ENCODE peak calls at places on chromosomes 4 and X, in seven cellular contexts. B is GM23338, N is GM23248, W is HCT116, Q is neural progenitor cell, O is hepatocyte, Z is MM.1S. X is an unnamed sample.

GRCh38 chr4:33323393-33323792 is 2603.2 kb downstream of the PCDH7 start:
- DNase-seq in B (no peak), N (no peak), W (no peak), Q (no peak), O (no peak), Z (no peak), X (peak; percentile 31)

GRCh38 chr4:2320746-2321145 is 58.8 kb upstream of the MXD4 start:
- DNase-seq in B (no peak), N (no peak), W (no peak), Q (no peak), O (no peak), Z (no peak), X (no peak)

GRCh38 chr4:163590609-163591264 is 96.2 kb downstream of the TMA16 start:
- DNase-seq in B (no peak), N (no peak), W (no peak), Q (no peak), O (no peak), Z (no peak), X (peak; percentile 63)

GRCh38 chr4:7166981-7167700 is 25.2 kb upstream of the SORCS2 start:
- DNase-seq in B (no peak), N (no peak), W (no peak), Q (no peak), O (peak; percentile 40), Z (no peak), X (no peak)

GRCh38 chr4:5921981-5922380 is 29.1 kb upstream of the CRMP1 start:
- DNase-seq in B (no peak), N (no peak), W (no peak), Q (peak; percentile 51), O (no peak), Z (no peak), X (no peak)

GRCh38 chrX:16882702-16883486 is 12.7 kb upstream of the RBBP7 start:
- DNase-seq in B (peak; percentile 78), N (peak; percentile 66), W (peak; percentile 37), Q (peak; percentile 84), O (peak; percentile 85), Z (peak; percentile 74), X (peak; percentile 85)

GRCh38 chrX:131830400-131831184 is 192.5 kb upstream of the STK26 start:
- DNase-seq in B (peak; percentile 89), N (peak; percentile 42), W (peak; percentile 85), Q (peak; percentile 88), O (peak; percentile 71), Z (peak; percentile 92), X (peak; percentile 71)

GRCh38 chrX:46757052-46757451 is 1.9 kb downstream of the SLC9A7 start:
- DNase-seq in B (no peak), N (no peak), W (no peak), Q (no peak), O (no peak), Z (no peak), X (peak; percentile 38)

GRCh38 chr4:17468638-17469221 is 43.2 kb downstream of the QDPR start:
- DNase-seq in B (peak; percentile 67), N (peak; percentile 78), W (peak; percentile 12), Q (peak; percentile 70), O (peak; percentile 60), Z (peak; percentile 15), X (peak; percentile 31)

GRCh38 chrX:108735087-108735679 is 1.2 kb downstream of the IRS4 start:
- DNase-seq in B (peak; percentile 59), N (no peak), W (no peak), Q (peak; percentile 60), O (peak; percentile 34), Z (no peak), X (no peak)

GRCh38 chr4:144645621-144646522 is at the start of gene HHIP:
- DNase-seq in B (peak; percentile 72), N (peak; percentile 68), W (no peak), Q (peak; percentile 82), O (peak; percentile 78), Z (no peak), X (peak; percentile 22)

GRCh38 chrX:13069771-13070410 is 25.5 kb upstream of the FAM9C start:
- DNase-seq in B (no peak), N (peak; percentile 32), W (no peak), Q (no peak), O (no peak), Z (no peak), X (peak; percentile 14)

GRCh38 chr4:122577808-122578781 is 42.8 kb downstream of the IL21 start:
- DNase-seq in B (peak; percentile 76), N (peak; percentile 67), W (peak; percentile 48), Q (peak; percentile 57), O (peak; percentile 71), Z (peak; percentile 84), X (peak; percentile 75)
- TF ChIP-seq EZH2phosphoT487 in B (no peak), N (no peak), W (no peak), Q (no peak), O (no peak), Z (no peak), X (no peak)

GRCh38 chr4:16082038-16082423 is 1.8 kb downstream of the PROM1 start:
- DNase-seq in B (peak; percentile 53), N (peak; percentile 8), W (no peak), Q (no peak), O (no peak), Z (no peak), X (no peak)

GRCh38 chr4:16083217-16084191 is at the start of gene PROM1:
- DNase-seq in B (peak; percentile 82), N (peak; percentile 16), W (peak; percentile 37), Q (peak; percentile 83), O (peak; percentile 57), Z (no peak), X (no peak)

GRCh38 chr4:16085822-16086221 is 2.0 kb upstream of the PROM1 start:
- DNase-seq in B (no peak), N (no peak), W (no peak), Q (no peak), O (no peak), Z (peak; percentile 78), X (no peak)

GRCh38 chr4:16079046-16079445 is 4.8 kb downstream of the PROM1 start:
- DNase-seq in B (no peak), N (no peak), W (no peak), Q (no peak), O (peak; percentile 29), Z (peak; percentile 15), X (no peak)

GRCh38 chr4:16082424-16083216 is 1.2 kb downstream of the PROM1 start:
- DNase-seq in B (peak; percentile 98), N (peak; percentile 25), W (no peak), Q (peak; percentile 95), O (peak; percentile 73), Z (no peak), X (no peak)
- TF ChIP-seq EZH2 in B (no peak), N (peak; percentile 83), W (no peak), Q (no peak), O (no peak), Z (no peak), X (no peak)

DNA sequence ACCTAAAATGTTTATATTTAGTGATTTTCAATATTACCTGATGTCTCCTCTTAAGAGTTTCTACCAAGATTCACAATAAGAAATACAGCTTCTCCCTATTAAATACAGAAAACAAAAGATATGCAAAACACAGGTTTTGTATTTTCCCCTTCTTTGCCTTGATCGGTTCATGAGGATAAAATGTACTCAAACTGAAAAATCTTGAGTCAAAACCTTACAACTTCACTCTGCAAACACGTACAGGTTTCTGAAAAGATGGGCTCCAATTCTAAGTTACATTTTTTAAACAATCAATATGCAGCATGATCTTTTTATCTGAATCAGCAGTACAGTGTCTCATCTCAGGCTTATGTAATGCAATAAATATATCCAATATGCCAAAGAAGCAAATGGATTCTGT is 3.4 kb downstream of the MAPK10 start:
- DNase-seq in B (no peak), N (no peak), W (no peak), Q (no peak), O (no peak), Z (no peak), X (no peak)
- TF ChIP-seq EZH2phosphoT487 in B (no peak), N (no peak), W (no peak), Q (no peak), O (no peak), Z (no peak), X (no peak)

GRCh38 chrX:74922922-74923321 is 2.3 kb downstream of the NEXMIF start:
- DNase-seq in B (no peak), N (no peak), W (no peak), Q (no peak), O (no peak), Z (peak; percentile 78), X (no peak)

GRCh38 chrX:74925210-74926088 is at the start of gene NEXMIF:
- DNase-seq in B (peak; percentile 69), N (peak; percentile 45), W (no peak), Q (peak; percentile 81), O (no peak), Z (peak; percentile 59), X (peak; percentile 19)

GRCh38 chrX:74923942-74924448 is 1.3 kb downstream of the NEXMIF start:
- DNase-seq in B (peak; percentile 37), N (peak; percentile 1), W (no peak), Q (peak; percentile 50), O (peak; percentile 16), Z (no peak), X (no peak)

DNA sequence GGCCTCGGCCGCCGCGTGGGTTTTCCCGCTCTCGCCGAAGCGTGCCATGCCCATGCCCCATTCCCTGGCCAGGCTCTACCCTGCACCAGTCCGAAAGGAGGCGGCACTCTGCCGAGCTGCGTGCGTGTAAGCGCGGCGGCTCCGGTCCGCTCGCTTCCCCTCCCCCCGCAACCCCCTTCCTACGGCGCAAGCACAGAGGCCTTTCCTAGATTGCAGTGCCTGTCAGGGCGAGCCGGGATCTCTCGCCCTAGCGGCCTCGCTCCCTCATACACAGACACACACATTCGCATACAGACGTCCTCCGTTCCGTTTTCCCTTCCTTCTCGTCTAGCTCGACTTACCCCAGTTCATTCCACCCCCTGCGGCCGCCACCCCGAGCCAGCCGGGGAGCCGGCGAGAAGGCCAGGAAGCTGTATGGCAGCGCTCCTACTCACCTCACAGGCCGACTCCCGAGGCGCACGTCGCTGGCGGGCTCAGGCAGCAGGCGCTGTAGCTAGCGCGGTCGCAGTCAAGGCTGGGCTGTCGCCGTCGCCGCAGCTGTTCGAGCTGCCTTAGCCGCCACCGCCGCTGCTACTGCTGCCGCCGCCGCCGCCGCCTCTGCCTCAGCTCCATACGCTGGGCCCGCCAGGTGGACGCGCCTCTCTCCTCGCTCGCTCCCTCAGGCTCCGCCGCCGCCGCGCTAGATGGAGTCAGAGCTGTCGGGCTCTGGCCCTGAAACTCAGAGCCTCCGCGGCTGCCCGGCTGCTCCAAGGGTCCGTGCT is 623 bp downstream of the NEXMIF start:
- DNase-seq in B (peak; percentile 50), N (peak; percentile 12), W (no peak), Q (peak; percentile 52), O (peak; percentile 63), Z (peak; percentile 65), X (no peak)
- TF ChIP-seq EZH2 in B (no peak), N (no peak), W (no peak), Q (peak; percentile 46), O (no peak), Z (no peak), X (no peak)

DNA sequence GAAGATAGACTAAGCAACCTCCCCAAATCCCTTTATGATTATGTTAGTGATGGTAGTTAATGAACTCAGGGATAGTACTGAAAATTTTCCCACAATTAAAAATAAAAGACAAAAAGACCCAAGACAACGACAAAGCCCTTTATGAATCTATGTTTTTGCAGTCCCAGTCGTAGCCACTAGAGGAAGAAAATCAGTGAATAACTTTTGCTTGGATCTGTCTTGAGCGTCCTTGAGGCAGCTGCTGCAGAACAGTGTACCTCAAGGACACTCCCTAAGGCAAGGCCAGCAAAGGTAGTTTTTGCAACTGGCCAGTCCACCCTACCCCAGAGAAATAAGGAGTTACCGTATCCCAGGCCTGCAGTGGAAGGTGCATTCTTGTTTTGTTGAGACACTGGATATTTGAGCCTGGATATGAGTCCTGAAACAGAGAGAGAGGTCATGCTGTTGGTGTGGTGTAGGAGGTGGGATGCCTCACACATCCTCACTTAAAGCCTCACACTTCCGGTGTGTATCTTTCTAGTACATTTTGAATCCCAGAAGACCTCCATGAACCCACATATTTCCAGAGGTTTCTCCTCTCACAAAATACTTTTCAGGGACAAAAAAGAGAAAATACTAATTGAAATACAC is 8.7 kb upstream of the TIMM8A start:
- DNase-seq in B (peak; percentile 49), N (peak; percentile 24), W (peak; percentile 18), Q (peak; percentile 3), O (no peak), Z (peak; percentile 33), X (peak; percentile 29)
- TF ChIP-seq EZH2phosphoT487 in B (no peak), N (no peak), W (no peak), Q (no peak), O (no peak), Z (no peak), X (no peak)